ENCODE peak calls at places on chromosomes 6 and 20, in ten cellular contexts. One of them, this sample, is unnamed.

GRCh38 chr20:51643390-51643789 is 100.9 kb upstream of the NFATC2 start:
- DNase-seq in left ventricle myocardium inferior: no peak
- DNase-seq in ovary: no peak
- DNase-seq in astrocyte of the spinal cord: no peak
- DNase-seq in fibroblast of pulmonary artery: no peak
- DNase-seq in choroid plexus epithelial cell: no peak
- DNase-seq in CD8-positive, alpha-beta memory T cell: no peak
- DNase-seq in fibroblast of lung: no peak
- DNase-seq in psoas muscle: no peak
- DNase-seq in fibroblast of the aortic adventitia: no peak
- DNase-seq in this sample: no peak

GRCh38 chr6:127578900-127579299 is 1.9 kb downstream of the C6orf58 start:
- DNase-seq in CD8-positive, alpha-beta memory T cell: no peak
- DNase-seq in left ventricle myocardium inferior: no peak
- DNase-seq in fibroblast of pulmonary artery: no peak
- DNase-seq in fibroblast of lung: no peak
- DNase-seq in choroid plexus epithelial cell: no peak
- DNase-seq in fibroblast of the aortic adventitia: no peak
- DNase-seq in psoas muscle: no peak
- DNase-seq in ovary: no peak
- DNase-seq in astrocyte of the spinal cord: no peak
- DNase-seq in this sample: no peak

GRCh38 chr6:156992396-156992795 is 215.2 kb downstream of the ARID1B start:
- DNase-seq in ovary: peak; percentile 42
- DNase-seq in CD8-positive, alpha-beta memory T cell: no peak
- DNase-seq in fibroblast of the aortic adventitia: no peak
- DNase-seq in fibroblast of lung: no peak
- DNase-seq in psoas muscle: no peak
- DNase-seq in left ventricle myocardium inferior: peak; percentile 34
- DNase-seq in choroid plexus epithelial cell: peak; percentile 23
- DNase-seq in fibroblast of pulmonary artery: no peak
- DNase-seq in astrocyte of the spinal cord: no peak
- DNase-seq in this sample: no peak

GRCh38 chr20:16393836-16394235 is 179.4 kb downstream of the KIF16B start:
- DNase-seq in choroid plexus epithelial cell: no peak
- DNase-seq in left ventricle myocardium inferior: no peak
- DNase-seq in ovary: no peak
- DNase-seq in fibroblast of pulmonary artery: no peak
- DNase-seq in CD8-positive, alpha-beta memory T cell: no peak
- DNase-seq in fibroblast of lung: no peak
- DNase-seq in psoas muscle: no peak
- DNase-seq in fibroblast of the aortic adventitia: no peak
- DNase-seq in astrocyte of the spinal cord: no peak
- DNase-seq in this sample: no peak

GRCh38 chr6:144266091-144266649 is 19.0 kb upstream of the UTRN start:
- DNase-seq in astrocyte of the spinal cord: peak; percentile 87
- DNase-seq in fibroblast of pulmonary artery: peak; percentile 84
- DNase-seq in ovary: peak; percentile 65
- DNase-seq in fibroblast of lung: peak; percentile 87
- DNase-seq in choroid plexus epithelial cell: peak; percentile 92
- DNase-seq in psoas muscle: peak; percentile 82
- DNase-seq in left ventricle myocardium inferior: peak; percentile 69
- DNase-seq in fibroblast of the aortic adventitia: peak; percentile 92
- DNase-seq in CD8-positive, alpha-beta memory T cell: no peak
- DNase-seq in this sample: no peak

GRCh38 chr20:14303106-14303505 is 34.3 kb downstream of the FLRT3 start:
- DNase-seq in left ventricle myocardium inferior: no peak
- DNase-seq in fibroblast of pulmonary artery: no peak
- DNase-seq in psoas muscle: no peak
- DNase-seq in astrocyte of the spinal cord: no peak
- DNase-seq in CD8-positive, alpha-beta memory T cell: no peak
- DNase-seq in choroid plexus epithelial cell: no peak
- DNase-seq in fibroblast of the aortic adventitia: no peak
- DNase-seq in fibroblast of lung: no peak
- DNase-seq in ovary: no peak
- DNase-seq in this sample: no peak

GRCh38 chr6:134093007-134093573 is 40.7 kb upstream of the SLC2A12 start:
- DNase-seq in CD8-positive, alpha-beta memory T cell: no peak
- DNase-seq in astrocyte of the spinal cord: no peak
- DNase-seq in fibroblast of lung: no peak
- DNase-seq in psoas muscle: no peak
- DNase-seq in ovary: no peak
- DNase-seq in choroid plexus epithelial cell: no peak
- DNase-seq in left ventricle myocardium inferior: no peak
- DNase-seq in fibroblast of the aortic adventitia: no peak
- DNase-seq in fibroblast of pulmonary artery: no peak
- DNase-seq in this sample: no peak

GRCh38 chr20:46229478-46229877 is 78.8 kb downstream of the CDH22 start:
- DNase-seq in CD8-positive, alpha-beta memory T cell: no peak
- DNase-seq in choroid plexus epithelial cell: peak; percentile 16
- DNase-seq in fibroblast of pulmonary artery: peak; percentile 13
- DNase-seq in astrocyte of the spinal cord: no peak
- DNase-seq in ovary: no peak
- DNase-seq in fibroblast of the aortic adventitia: no peak
- DNase-seq in left ventricle myocardium inferior: no peak
- DNase-seq in fibroblast of lung: no peak
- DNase-seq in psoas muscle: no peak
- DNase-seq in this sample: no peak

GRCh38 chr6:160198577-160199211 is 59.9 kb downstream of the SLC22A2 start:
- DNase-seq in CD8-positive, alpha-beta memory T cell: no peak
- DNase-seq in fibroblast of pulmonary artery: peak; percentile 40
- DNase-seq in choroid plexus epithelial cell: peak; percentile 5
- DNase-seq in left ventricle myocardium inferior: no peak
- DNase-seq in fibroblast of the aortic adventitia: peak; percentile 33
- DNase-seq in psoas muscle: no peak
- DNase-seq in astrocyte of the spinal cord: no peak
- DNase-seq in fibroblast of lung: peak; percentile 51
- DNase-seq in ovary: no peak
- DNase-seq in this sample: no peak

GRCh38 chr6:160194808-160195207 is 63.8 kb downstream of the SLC22A2 start:
- DNase-seq in psoas muscle: no peak
- DNase-seq in astrocyte of the spinal cord: no peak
- DNase-seq in fibroblast of lung: no peak
- DNase-seq in ovary: no peak
- DNase-seq in choroid plexus epithelial cell: no peak
- DNase-seq in left ventricle myocardium inferior: no peak
- DNase-seq in fibroblast of the aortic adventitia: no peak
- DNase-seq in fibroblast of pulmonary artery: no peak
- DNase-seq in CD8-positive, alpha-beta memory T cell: no peak
- DNase-seq in this sample: no peak

GRCh38 chr6:160201056-160201455 is 57.6 kb downstream of the SLC22A2 start:
- DNase-seq in psoas muscle: no peak
- DNase-seq in left ventricle myocardium inferior: no peak
- DNase-seq in choroid plexus epithelial cell: no peak
- DNase-seq in ovary: no peak
- DNase-seq in fibroblast of the aortic adventitia: no peak
- DNase-seq in astrocyte of the spinal cord: no peak
- DNase-seq in fibroblast of lung: no peak
- DNase-seq in fibroblast of pulmonary artery: no peak
- DNase-seq in CD8-positive, alpha-beta memory T cell: no peak
- DNase-seq in this sample: no peak

GRCh38 chr6:160202411-160202810 is 56.2 kb downstream of the SLC22A2 start:
- DNase-seq in fibroblast of pulmonary artery: no peak
- DNase-seq in fibroblast of the aortic adventitia: peak; percentile 46
- DNase-seq in choroid plexus epithelial cell: no peak
- DNase-seq in astrocyte of the spinal cord: no peak
- DNase-seq in ovary: no peak
- DNase-seq in CD8-positive, alpha-beta memory T cell: no peak
- DNase-seq in psoas muscle: no peak
- DNase-seq in fibroblast of lung: peak; percentile 64
- DNase-seq in left ventricle myocardium inferior: no peak
- DNase-seq in this sample: no peak

DNA sequence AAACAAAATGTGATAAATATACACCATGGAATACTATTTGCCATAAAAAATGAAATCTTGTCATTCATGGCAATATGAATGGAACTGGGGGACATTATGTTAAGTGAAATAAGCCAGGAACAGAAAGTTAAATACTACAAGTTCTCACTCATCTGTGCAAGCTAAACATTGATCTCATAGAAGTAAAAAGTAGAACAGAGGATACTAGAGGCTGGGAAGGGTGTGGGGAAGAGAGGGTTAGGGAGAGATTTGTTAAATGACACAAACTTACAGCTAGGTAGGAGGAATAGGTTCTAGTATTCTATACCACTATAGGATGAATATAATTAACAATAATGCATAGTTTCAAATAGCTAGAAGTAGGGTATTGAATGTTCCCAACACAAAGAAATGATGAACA is 61.0 kb downstream of the SLC22A2 start:
- DNase-seq in fibroblast of pulmonary artery: no peak
- DNase-seq in left ventricle myocardium inferior: no peak
- DNase-seq in CD8-positive, alpha-beta memory T cell: no peak
- DNase-seq in fibroblast of lung: no peak
- DNase-seq in astrocyte of the spinal cord: no peak
- DNase-seq in choroid plexus epithelial cell: no peak
- DNase-seq in ovary: no peak
- DNase-seq in fibroblast of the aortic adventitia: no peak
- DNase-seq in psoas muscle: no peak
- DNase-seq in this sample: no peak
- H3K4me3 ChIP-seq in fibroblast of pulmonary artery: no peak overlapping the region
- H3K4me3 ChIP-seq in left ventricle myocardium inferior: no peak overlapping the region
- H3K4me3 ChIP-seq in CD8-positive, alpha-beta memory T cell: no peak overlapping the region
- H3K4me3 ChIP-seq in fibroblast of lung: no peak overlapping the region
- H3K4me3 ChIP-seq in astrocyte of the spinal cord: no peak overlapping the region
- H3K4me3 ChIP-seq in choroid plexus epithelial cell: no peak overlapping the region
- H3K4me3 ChIP-seq in ovary: no peak overlapping the region
- H3K4me3 ChIP-seq in fibroblast of the aortic adventitia: no peak overlapping the region
- H3K4me3 ChIP-seq in psoas muscle: no peak overlapping the region
- H3K4me3 ChIP-seq in this sample: no peak overlapping the region

DNA sequence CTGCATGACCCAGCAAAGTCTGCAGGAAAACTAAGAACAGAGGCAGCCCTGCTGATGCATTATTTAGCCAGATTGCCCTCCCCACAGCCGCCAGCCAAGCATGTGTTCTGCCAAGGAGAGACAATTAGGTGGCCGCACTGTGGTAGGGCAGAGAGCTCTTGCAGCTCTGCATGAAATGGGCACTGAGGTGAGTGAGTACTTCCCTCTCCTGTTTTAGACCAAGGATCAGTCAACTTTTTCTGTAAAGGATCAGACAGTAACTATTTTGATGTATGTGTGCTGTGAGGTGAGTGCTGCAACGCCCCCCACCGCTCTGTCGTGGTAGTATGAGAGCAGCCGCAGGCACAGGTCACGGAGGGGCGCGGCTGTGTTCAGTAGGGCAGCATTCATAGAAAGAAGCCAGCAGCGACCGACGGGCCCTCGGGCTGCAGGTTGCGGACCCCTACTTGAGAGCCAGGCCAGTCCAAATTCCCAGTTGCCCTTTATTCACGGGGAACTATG is 23.8 kb upstream of the FAM50B start:
- DNase-seq in psoas muscle: peak; percentile 71
- DNase-seq in astrocyte of the spinal cord: peak; percentile 74
- DNase-seq in left ventricle myocardium inferior: peak; percentile 63
- DNase-seq in CD8-positive, alpha-beta memory T cell: no peak
- DNase-seq in choroid plexus epithelial cell: peak; percentile 76
- DNase-seq in fibroblast of lung: peak; percentile 68
- DNase-seq in fibroblast of the aortic adventitia: peak; percentile 58
- DNase-seq in ovary: peak; percentile 37
- DNase-seq in fibroblast of pulmonary artery: peak; percentile 67
- DNase-seq in this sample: no peak
- H3K4me3 ChIP-seq in psoas muscle: peak overlapping the region; percentile 55
- H3K4me3 ChIP-seq in astrocyte of the spinal cord: peak overlapping the region; percentile 4
- H3K4me3 ChIP-seq in left ventricle myocardium inferior: peak overlapping the region; percentile 46
- H3K4me3 ChIP-seq in CD8-positive, alpha-beta memory T cell: no peak overlapping the region
- H3K4me3 ChIP-seq in choroid plexus epithelial cell: peak overlapping the region; percentile 12
- H3K4me3 ChIP-seq in fibroblast of lung: peak overlapping the region; percentile 1
- H3K4me3 ChIP-seq in fibroblast of the aortic adventitia: peak overlapping the region; percentile 55
- H3K4me3 ChIP-seq in ovary: peak overlapping the region; percentile 23
- H3K4me3 ChIP-seq in fibroblast of pulmonary artery: peak overlapping the region; percentile 43
- H3K4me3 ChIP-seq in this sample: no peak overlapping the region

GRCh38 chr6:131946992-131947955 is 3.9 kb downstream of the CCN2 start:
- DNase-seq in choroid plexus epithelial cell: peak; percentile 85
- DNase-seq in psoas muscle: no peak
- DNase-seq in fibroblast of the aortic adventitia: peak; percentile 84
- DNase-seq in fibroblast of lung: peak; percentile 75
- DNase-seq in astrocyte of the spinal cord: peak; percentile 87
- DNase-seq in CD8-positive, alpha-beta memory T cell: no peak
- DNase-seq in left ventricle myocardium inferior: no peak
- DNase-seq in ovary: no peak
- DNase-seq in fibroblast of pulmonary artery: peak; percentile 84
- DNase-seq in this sample: no peak

GRCh38 chr6:131949615-131949908 is 1.6 kb downstream of the CCN2 start:
- DNase-seq in astrocyte of the spinal cord: no peak
- DNase-seq in psoas muscle: no peak
- DNase-seq in choroid plexus epithelial cell: peak; percentile 96
- DNase-seq in fibroblast of pulmonary artery: peak; percentile 94
- DNase-seq in CD8-positive, alpha-beta memory T cell: no peak
- DNase-seq in fibroblast of lung: peak; percentile 92
- DNase-seq in fibroblast of the aortic adventitia: peak; percentile 96
- DNase-seq in left ventricle myocardium inferior: no peak
- DNase-seq in ovary: no peak
- DNase-seq in this sample: no peak

GRCh38 chr6:131948221-131948661 is 2.9 kb downstream of the CCN2 start:
- DNase-seq in left ventricle myocardium inferior: no peak
- DNase-seq in astrocyte of the spinal cord: peak; percentile 77
- DNase-seq in fibroblast of the aortic adventitia: peak; percentile 67
- DNase-seq in fibroblast of pulmonary artery: peak; percentile 81
- DNase-seq in CD8-positive, alpha-beta memory T cell: no peak
- DNase-seq in choroid plexus epithelial cell: peak; percentile 82
- DNase-seq in ovary: no peak
- DNase-seq in fibroblast of lung: peak; percentile 51
- DNase-seq in psoas muscle: no peak
- DNase-seq in this sample: no peak

GRCh38 chr6:131949909-131950766 is 1.0 kb downstream of the CCN2 start:
- DNase-seq in psoas muscle: peak; percentile 83
- DNase-seq in fibroblast of lung: peak; percentile 91
- DNase-seq in astrocyte of the spinal cord: peak; percentile 92
- DNase-seq in fibroblast of pulmonary artery: peak; percentile 96
- DNase-seq in choroid plexus epithelial cell: peak; percentile 97
- DNase-seq in ovary: peak; percentile 66
- DNase-seq in CD8-positive, alpha-beta memory T cell: no peak
- DNase-seq in fibroblast of the aortic adventitia: peak; percentile 96
- DNase-seq in left ventricle myocardium inferior: peak; percentile 76
- DNase-seq in this sample: no peak

DNA sequence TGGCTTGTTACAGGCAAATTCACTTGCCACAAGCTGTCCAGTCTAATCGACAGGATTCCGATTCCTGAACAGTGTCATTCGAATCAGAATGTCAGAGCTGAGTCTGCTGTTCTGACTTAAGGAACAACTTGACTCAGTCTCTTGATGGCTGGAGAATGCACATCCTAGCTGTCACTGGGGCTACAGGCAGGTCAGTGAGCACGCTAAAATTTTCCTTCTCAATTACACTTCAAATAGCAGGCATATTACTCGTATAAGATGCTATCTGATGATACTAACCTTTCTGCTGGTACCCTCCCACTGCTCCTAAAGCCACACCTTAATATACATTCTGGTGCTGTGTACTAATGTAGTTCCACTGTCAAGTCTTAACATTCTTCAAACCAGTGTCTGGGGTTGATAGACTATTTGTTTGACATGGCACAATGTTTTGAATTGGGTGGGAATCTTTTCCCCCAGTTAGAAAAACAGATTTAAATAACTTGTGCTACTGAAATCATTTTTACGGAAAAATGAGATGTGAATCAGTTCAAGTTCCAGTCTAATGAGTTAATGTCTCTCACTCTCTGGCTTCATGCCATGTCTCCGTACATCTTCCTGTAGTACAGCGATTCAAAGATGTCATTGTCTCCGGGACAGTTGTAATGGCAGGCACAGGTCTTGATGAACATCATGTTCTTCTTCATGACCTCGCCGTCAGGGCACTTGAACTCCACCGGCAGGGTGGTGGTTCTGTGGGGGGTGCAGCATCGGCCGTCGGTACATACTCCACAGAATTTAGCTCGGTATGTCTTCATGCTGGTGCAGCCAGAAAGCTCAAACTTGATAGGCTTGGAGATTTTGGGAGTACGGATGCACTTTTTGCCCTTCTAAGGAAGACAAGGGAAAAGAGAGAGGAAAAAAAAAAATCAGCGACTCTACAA is 2.2 kb downstream of the CCN2 start:
- DNase-seq in left ventricle myocardium inferior: no peak
- DNase-seq in ovary: no peak
- DNase-seq in fibroblast of lung: peak; percentile 84
- DNase-seq in psoas muscle: no peak
- DNase-seq in fibroblast of pulmonary artery: peak; percentile 93
- DNase-seq in choroid plexus epithelial cell: peak; percentile 94
- DNase-seq in fibroblast of the aortic adventitia: peak; percentile 81
- DNase-seq in CD8-positive, alpha-beta memory T cell: no peak
- DNase-seq in astrocyte of the spinal cord: peak; percentile 84
- DNase-seq in this sample: no peak
- H3K4me3 ChIP-seq in left ventricle myocardium inferior: peak overlapping the region; percentile 80
- H3K4me3 ChIP-seq in ovary: peak overlapping the region; percentile 80
- H3K4me3 ChIP-seq in fibroblast of lung: peak overlapping the region; percentile 78
- H3K4me3 ChIP-seq in psoas muscle: peak overlapping the region; percentile 70
- H3K4me3 ChIP-seq in fibroblast of pulmonary artery: peak overlapping the region; percentile 75
- H3K4me3 ChIP-seq in choroid plexus epithelial cell: peak overlapping the region; percentile 82
- H3K4me3 ChIP-seq in fibroblast of the aortic adventitia: peak overlapping the region; percentile 91
- H3K4me3 ChIP-seq in CD8-positive, alpha-beta memory T cell: no peak overlapping the region
- H3K4me3 ChIP-seq in astrocyte of the spinal cord: peak overlapping the region; percentile 83
- H3K4me3 ChIP-seq in this sample: no peak overlapping the region

GRCh38 chr6:32664354-32664753 is 2.1 kb downstream of the HLA-DQB1 start:
- DNase-seq in psoas muscle: no peak
- DNase-seq in astrocyte of the spinal cord: no peak
- DNase-seq in fibroblast of pulmonary artery: no peak
- DNase-seq in fibroblast of the aortic adventitia: no peak
- DNase-seq in left ventricle myocardium inferior: no peak
- DNase-seq in choroid plexus epithelial cell: no peak
- DNase-seq in CD8-positive, alpha-beta memory T cell: no peak
- DNase-seq in fibroblast of lung: no peak
- DNase-seq in ovary: no peak
- DNase-seq in this sample: no peak

GRCh38 chr6:32666420-32667300 is at the start of gene HLA-DQB1:
- DNase-seq in astrocyte of the spinal cord: no peak
- DNase-seq in fibroblast of lung: no peak
- DNase-seq in fibroblast of pulmonary artery: peak; percentile 23
- DNase-seq in choroid plexus epithelial cell: peak; percentile 30
- DNase-seq in left ventricle myocardium inferior: no peak
- DNase-seq in CD8-positive, alpha-beta memory T cell: peak; percentile 61
- DNase-seq in fibroblast of the aortic adventitia: no peak
- DNase-seq in ovary: no peak
- DNase-seq in psoas muscle: no peak
- DNase-seq in this sample: peak; percentile 70

GRCh38 chr6:32664827-32665362 is 1.6 kb downstream of the HLA-DQB1 start:
- DNase-seq in fibroblast of lung: no peak
- DNase-seq in CD8-positive, alpha-beta memory T cell: peak; percentile 39
- DNase-seq in fibroblast of pulmonary artery: no peak
- DNase-seq in choroid plexus epithelial cell: peak; percentile 6
- DNase-seq in ovary: no peak
- DNase-seq in psoas muscle: peak; percentile 32
- DNase-seq in fibroblast of the aortic adventitia: no peak
- DNase-seq in astrocyte of the spinal cord: no peak
- DNase-seq in left ventricle myocardium inferior: peak; percentile 30
- DNase-seq in this sample: no peak

GRCh38 chr6:32668226-32668747 is 1.8 kb upstream of the HLA-DQB1 start:
- DNase-seq in fibroblast of the aortic adventitia: peak; percentile 6
- DNase-seq in psoas muscle: peak; percentile 27
- DNase-seq in fibroblast of lung: no peak
- DNase-seq in CD8-positive, alpha-beta memory T cell: peak; percentile 60
- DNase-seq in astrocyte of the spinal cord: no peak
- DNase-seq in ovary: no peak
- DNase-seq in choroid plexus epithelial cell: peak; percentile 76
- DNase-seq in left ventricle myocardium inferior: no peak
- DNase-seq in fibroblast of pulmonary artery: peak; percentile 23
- DNase-seq in this sample: peak; percentile 83

DNA sequence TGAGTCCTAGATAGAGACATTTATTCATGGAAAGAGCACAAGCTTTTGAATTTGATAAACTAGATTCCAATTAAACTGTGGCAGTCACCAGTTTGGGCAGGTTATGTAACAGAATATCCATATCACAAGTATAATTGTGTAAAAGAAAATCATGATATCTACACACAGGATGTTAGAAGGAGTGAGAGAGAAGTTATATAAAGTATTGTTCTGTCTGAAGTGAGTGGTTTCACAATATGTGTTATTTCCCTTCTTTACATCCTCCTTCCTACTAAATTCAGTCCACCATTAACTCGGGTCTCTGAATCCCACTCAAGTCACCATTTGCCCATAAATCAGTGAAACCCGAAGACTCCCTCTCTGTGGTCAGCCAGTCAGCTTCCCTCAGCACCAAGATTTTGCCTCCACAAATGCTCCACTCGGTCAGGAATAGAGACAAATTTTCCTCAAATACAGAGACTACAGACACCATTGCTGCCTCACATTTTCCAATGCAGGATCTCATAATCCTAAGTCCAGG is 776 bp downstream of the HLA-DQB1 start:
- DNase-seq in fibroblast of the aortic adventitia: no peak
- DNase-seq in choroid plexus epithelial cell: no peak
- DNase-seq in ovary: no peak
- DNase-seq in fibroblast of pulmonary artery: no peak
- DNase-seq in fibroblast of lung: no peak
- DNase-seq in CD8-positive, alpha-beta memory T cell: no peak
- DNase-seq in astrocyte of the spinal cord: no peak
- DNase-seq in psoas muscle: no peak
- DNase-seq in left ventricle myocardium inferior: no peak
- DNase-seq in this sample: no peak
- H3K4me3 ChIP-seq in fibroblast of the aortic adventitia: no peak overlapping the region
- H3K4me3 ChIP-seq in choroid plexus epithelial cell: no peak overlapping the region
- H3K4me3 ChIP-seq in ovary: no peak overlapping the region
- H3K4me3 ChIP-seq in fibroblast of pulmonary artery: no peak overlapping the region
- H3K4me3 ChIP-seq in fibroblast of lung: no peak overlapping the region
- H3K4me3 ChIP-seq in CD8-positive, alpha-beta memory T cell: peak overlapping the region; percentile 74
- H3K4me3 ChIP-seq in astrocyte of the spinal cord: no peak overlapping the region
- H3K4me3 ChIP-seq in psoas muscle: no peak overlapping the region
- H3K4me3 ChIP-seq in left ventricle myocardium inferior: no peak overlapping the region
- H3K4me3 ChIP-seq in this sample: peak overlapping the region; percentile 48

This sample was measured in CD4-positive, alpha-beta memory T cell.